ENCODE peak calls at places on chromosome 22, in ten cellular contexts. D is hepatocyte; T is NCI-H1417; G is activated CD4-positive, CD25-positive, alpha-beta regulatory T cell treated with anti-CD3 and anti-CD28 coated beads, Interleukin-2, amount 50 U/mL, for 16 hours; N is NCI-H2081; R is left ventricle myocardium inferior; X is NCI-H1092 treated with DMSO at 0.1 percent for 48 hours; B is progenitor cell of endocrine pancreas; P is GM20000; K is NCI-H1105 treated with DMSO at 0.1 percent for 48 hours. O is an unnamed sample.

GRCh38 chr22:40241200-40241763 is 63.6 kb downstream of the TNRC6B start:
- DNase-seq in N (no peak), B (no peak), G (no peak), T (no peak), K (no peak), R (no peak), D (no peak), X (no peak), P (no peak), O (no peak)

GRCh38 chr22:26893034-26893710 is 235.8 kb downstream of the MIAT start:
- DNase-seq in G (no peak), B (no peak), R (no peak), T (peak; percentile 96), D (no peak), K (peak; percentile 97), X (peak; percentile 70), P (no peak), N (peak; percentile 85), O (no peak)

GRCh38 chr22:44425356-44425755 is 72.7 kb downstream of the RTL6 start:
- DNase-seq in N (no peak), K (no peak), D (no peak), G (no peak), P (no peak), T (no peak), X (no peak), R (no peak), B (no peak), O (no peak)

GRCh38 chr22:36055376-36056310 is 27.0 kb upstream of the RBFOX2 start:
- DNase-seq in G (no peak), K (no peak), B (no peak), N (no peak), D (no peak), R (peak; percentile 17), T (no peak), X (peak; percentile 23), P (no peak), O (no peak)

GRCh38 chr22:37197451-37198289 is 9.6 kb upstream of the C1QTNF6 start:
- DNase-seq in N (no peak), P (no peak), B (no peak), T (no peak), D (peak; percentile 79), R (no peak), X (peak; percentile 60), G (no peak), K (peak; percentile 8), O (peak; percentile 92)

GRCh38 chr22:24758164-24758799 is 16.2 kb downstream of the PIWIL3 start:
- DNase-seq in T (peak; percentile 61), X (peak; percentile 21), R (peak; percentile 38), D (peak; percentile 82), G (peak; percentile 22), K (peak; percentile 22), N (peak; percentile 28), B (peak; percentile 49), P (peak; percentile 63), O (peak; percentile 68)

GRCh38 chr22:25449781-25450317 is 114.6 kb upstream of the GRK3 start:
- DNase-seq in G (no peak), D (no peak), B (no peak), T (no peak), X (no peak), P (no peak), R (no peak), N (no peak), K (no peak), O (no peak)

GRCh38 chr22:33879796-33880195 is 40.5 kb downstream of the LARGE1 start:
- DNase-seq in N (no peak), B (no peak), K (no peak), X (no peak), G (no peak), P (no peak), T (no peak), D (no peak), R (no peak), O (no peak)

GRCh38 chr22:31818481-31819392 is 64.9 kb downstream of the DEPDC5 start:
- DNase-seq in R (no peak), G (no peak), P (no peak), T (no peak), D (no peak), B (no peak), K (no peak), X (no peak), N (no peak), O (peak; percentile 22)

GRCh38 chr22:46628756-46629155 is 8.6 kb downstream of the GRAMD4 start:
- DNase-seq in N (no peak), R (no peak), K (no peak), X (no peak), P (no peak), B (no peak), T (no peak), G (no peak), D (no peak), O (no peak)

GRCh38 chr22:29154364-29155048 is 51.2 kb upstream of the EMID1 start:
- DNase-seq in D (peak; percentile 86), G (peak; percentile 28), P (peak; percentile 85), X (peak; percentile 64), R (peak; percentile 73), B (peak; percentile 85), N (peak; percentile 52), K (peak; percentile 60), T (peak; percentile 68), O (peak; percentile 64)

GRCh38 chr22:42800731-42801536 is 56.1 kb downstream of the ARFGAP3 start:
- DNase-seq in T (peak; percentile 89), X (peak; percentile 66), R (no peak), B (no peak), K (no peak), D (no peak), N (peak; percentile 82), G (no peak), P (no peak), O (no peak)

GRCh38 chr22:35489225-35489624 is 51.4 kb upstream of the RASD2 start:
- DNase-seq in T (peak; percentile 78), P (no peak), N (peak; percentile 31), B (no peak), R (no peak), G (no peak), K (peak; percentile 62), D (no peak), X (peak; percentile 57), O (peak; percentile 70)

GRCh38 chr22:29198240-29198639 is 7.5 kb upstream of the EMID1 start:
- DNase-seq in B (no peak), D (no peak), K (no peak), G (no peak), X (no peak), N (no peak), P (no peak), T (no peak), R (no peak), O (no peak)

GRCh38 chr22:19598054-19598855 is 74.0 kb upstream of the CLDN5 start:
- DNase-seq in X (no peak), D (peak; percentile 44), K (no peak), B (no peak), P (peak; percentile 5), G (no peak), T (no peak), R (no peak), N (no peak), O (peak; percentile 43)

GRCh38 chr22:45638834-45639746 is 32.5 kb upstream of the ATXN10 start:
- DNase-seq in K (no peak), X (no peak), B (no peak), G (no peak), D (peak; percentile 23), N (no peak), P (no peak), R (peak; percentile 45), T (peak; percentile 16), O (peak; percentile 77)

GRCh38 chr22:26608129-26608528 is 9.7 kb downstream of the CRYBB1 start:
- DNase-seq in K (no peak), R (no peak), N (peak; percentile 26), G (no peak), B (no peak), D (no peak), T (no peak), P (no peak), X (no peak), O (no peak)

GRCh38 chr22:50688448-50688847 is 15.8 kb downstream of the SHANK3 start:
- DNase-seq in P (no peak), T (no peak), R (no peak), B (no peak), G (no peak), X (no peak), K (no peak), N (no peak), D (no peak), O (no peak)

GRCh38 chr22:20748820-20749428 is 25.0 kb upstream of the SERPIND1 start:
- DNase-seq in G (no peak), K (no peak), T (no peak), B (no peak), N (no peak), R (no peak), P (peak; percentile 74), X (no peak), D (no peak), O (no peak)

O was measured in PC-3.